ENCODE peak calls at places on chromosomes 13 and 19, in four cellular contexts. G, H, T and S are unnamed samples.

GRCh38 chr19:48271531-48272151 is 1.8 kb downstream of the ZNF114 start:
- DNase-seq in G (no peak), H (no peak), T (no peak), S (no peak)

GRCh38 chr19:54573330-54573872 is at the start of gene LILRA2:
- DNase-seq in G (no peak), T (no peak), H (no peak), S (no peak)

GRCh38 chr19:2820112-2820702 is 539 bp downstream of the ZNF554 start:
- DNase-seq in T (no peak), H (no peak), G (no peak), S (no peak)

GRCh38 chr19:21697171-21697570 is 70.2 kb downstream of the ZNF100 start:
- DNase-seq in G (no peak), T (no peak), H (no peak), S (no peak)

GRCh38 chr13:75661443-75661842 is 25.3 kb downstream of the LMO7 start:
- DNase-seq in T (no peak), H (no peak), G (no peak), S (no peak)

GRCh38 chr13:60572003-60572792 is 175.2 kb downstream of the TDRD3 start:
- DNase-seq in H (peak; percentile 33), G (no peak), T (no peak), S (no peak)

GRCh38 chr13:48709213-48709612 is 55.5 kb downstream of the CYSLTR2 start:
- DNase-seq in T (no peak), G (no peak), H (no peak), S (no peak)

GRCh38 chr19:44694184-44694579 is 4.8 kb upstream of the CEACAM16 start:
- DNase-seq in G (no peak), T (no peak), H (no peak), S (no peak)